ENCODE peak calls at places on chromosomes 6 and 20, in six cellular contexts. M, D, X, C, Z and G are unnamed samples.

GRCh38 chr20:51365670-51366069 is 176.8 kb downstream of the NFATC2 start:
- DNase-seq in Z (peak; percentile 84), M (peak; percentile 91), C (no peak), D (no peak), X (no peak), G (no peak)

GRCh38 chr6:106757267-106757666 is 127.9 kb downstream of the QRSL1 start:
- DNase-seq in M (no peak), D (no peak), C (no peak), X (no peak), Z (peak; percentile 40), G (no peak)

GRCh38 chr6:139219746-139220145 is 72.1 kb downstream of the TXLNB start:
- DNase-seq in D (no peak), X (peak; percentile 32), C (no peak), Z (no peak), M (no peak), G (no peak)

GRCh38 chr20:36644713-36645109 is 1.3 kb downstream of the SLA2 start:
- DNase-seq in X (no peak), C (no peak), D (no peak), Z (no peak), M (peak; percentile 65), G (no peak)

GRCh38 chr6:159395614-159396013 is 226.4 kb downstream of the FNDC1 start:
- DNase-seq in M (no peak), X (no peak), C (no peak), Z (no peak), D (no peak), G (no peak)

GRCh38 chr20:48823960-48824497 is 3.8 kb downstream of the PREX1 start:
- DNase-seq in M (peak; percentile 91), X (no peak), D (no peak), C (no peak), Z (peak; percentile 93), G (no peak)

GRCh38 chr6:33589723-33590530 is 9.9 kb upstream of the BAK1 start:
- DNase-seq in M (peak; percentile 97), X (peak; percentile 29), Z (peak; percentile 94), C (peak; percentile 87), D (peak; percentile 93), G (peak; percentile 85)

GRCh38 chr6:33080127-33081089 is 4.6 kb downstream of the HLA-DPB1 start:
- DNase-seq in M (peak; percentile 72), C (no peak), D (peak; percentile 82), Z (no peak), X (no peak), G (peak; percentile 83)

GRCh38 chr6:157241411-157241979 is 81.8 kb downstream of the TMEM242 start:
- DNase-seq in C (no peak), X (no peak), Z (peak; percentile 3), D (no peak), M (peak; percentile 36), G (no peak)

GRCh38 chr20:56627122-56628014 is 1.7 kb upstream of the TFAP2C start:
- DNase-seq in X (no peak), Z (no peak), C (no peak), D (no peak), M (no peak), G (peak; percentile 40)
- H3K27me3 ChIP-seq in X (peaks cover 12% of the 10 kb centered on the region), Z (no peaks in the 10 kb centered on the region), C (no peaks in the 10 kb centered on the region), D (peaks cover 91% of the 10 kb centered on the region), M (no peaks in the 10 kb centered on the region), G (peaks cover 98% of the 10 kb centered on the region)

GRCh38 chr6:17687136-17687535 is 19.6 kb downstream of the NUP153 start:
- DNase-seq in Z (no peak), D (no peak), M (no peak), X (no peak), C (no peak), G (no peak)
- H4K20me1 ChIP-seq in Z (peaks cover 64% of the 10 kb centered on the region), D (peaks cover 32% of the 10 kb centered on the region), M (peaks cover 7% of the 10 kb centered on the region), X (peaks cover 58% of the 10 kb centered on the region), C (peaks cover 29% of the 10 kb centered on the region), G (peaks cover 39% of the 10 kb centered on the region)

DNA sequence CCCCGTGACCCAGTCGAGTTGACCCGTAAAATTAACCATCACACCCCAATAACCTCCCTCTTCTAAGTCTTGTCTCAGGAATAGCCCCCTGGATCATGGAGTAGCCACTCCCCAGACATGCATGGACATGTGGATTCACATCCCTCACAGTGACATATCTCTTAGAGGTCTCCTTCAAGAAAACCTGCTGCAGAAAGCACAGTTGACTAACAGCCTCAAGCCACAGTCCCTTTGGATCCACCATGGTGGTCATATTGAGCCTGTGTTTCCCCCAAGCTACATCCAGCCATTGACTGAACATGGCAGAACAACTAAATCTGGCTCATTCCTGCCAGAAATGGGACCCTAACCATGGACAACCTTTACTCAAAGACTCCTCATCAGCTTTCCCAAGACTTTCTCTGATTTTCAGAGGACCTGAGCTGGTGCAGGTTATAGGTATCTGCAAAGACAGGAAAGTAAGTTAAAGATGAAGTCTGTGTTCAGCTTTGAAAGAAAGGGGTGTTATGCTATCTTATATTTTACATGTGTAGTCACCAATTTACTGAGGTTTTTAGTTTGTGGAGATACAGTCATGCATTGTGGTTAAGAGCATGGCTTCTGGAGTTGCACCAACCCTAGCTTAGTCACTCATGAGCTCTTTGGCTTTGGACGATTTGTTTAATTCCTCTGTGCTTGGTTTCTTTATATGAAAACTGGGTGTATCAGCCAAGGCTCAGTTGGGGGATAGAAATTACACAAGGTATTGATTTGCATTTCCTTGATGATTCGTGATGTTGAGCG is 219.1 kb downstream of the MYLK4 start:
- DNase-seq in D (no peak), M (peak; percentile 90), C (no peak), Z (peak; percentile 93), X (no peak), G (no peak)
- TF ChIP-seq EZH2phosphoT487 in D (no peak), M (no peak), C (no peak), Z (no peak), X (no peak), G (no peak)

DNA sequence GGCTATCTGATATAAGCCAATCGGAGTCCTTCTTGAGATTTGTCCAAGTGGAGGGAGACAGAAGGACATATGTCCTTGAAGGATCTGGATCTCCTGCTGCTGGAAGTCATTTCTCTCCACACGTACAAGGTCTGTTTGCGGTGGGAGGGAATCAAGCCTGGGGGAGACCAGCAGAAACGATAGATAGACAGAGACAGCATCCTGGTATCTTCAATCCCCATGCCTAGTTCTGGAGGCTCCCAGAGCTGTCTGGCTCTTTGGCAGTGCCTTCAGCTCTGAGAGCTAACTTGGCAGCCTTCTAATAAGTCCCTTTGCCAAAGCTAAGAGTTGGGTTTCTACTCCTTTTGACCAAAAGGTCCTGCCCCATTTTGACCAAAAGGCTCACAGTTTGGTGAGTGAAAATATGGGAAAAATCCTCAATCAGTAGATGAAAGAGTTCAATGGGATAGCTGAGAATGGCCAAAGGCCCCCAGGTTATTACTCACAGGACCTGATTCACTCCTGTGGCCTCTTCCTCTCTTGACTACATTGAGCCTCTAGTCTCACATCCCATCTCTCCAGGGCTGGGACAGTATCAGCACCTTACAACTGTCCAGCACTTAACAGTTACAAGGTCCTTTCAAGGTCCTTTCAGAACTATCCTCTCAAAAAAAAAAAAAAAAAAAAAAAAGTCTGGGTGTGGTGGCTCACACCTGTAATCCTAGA is 20.3 kb downstream of the AARS2 start:
- DNase-seq in C (no peak), M (no peak), X (no peak), Z (no peak), D (no peak), G (no peak)
- H3K27me3 ChIP-seq in C (peaks cover 14% of the 10 kb centered on the region), M (peaks cover 77% of the 10 kb centered on the region), X (peaks cover 70% of the 10 kb centered on the region), Z (peaks cover 59% of the 10 kb centered on the region), D (peaks cover 79% of the 10 kb centered on the region), G (peaks cover 83% of the 10 kb centered on the region)